ENCODE peak calls at places on chromosomes 4 and X, in six cellular contexts. One of them, this sample, is unnamed.

GRCh38 chrX:109847257-109848187 is 114.5 kb upstream of the ACSL4 start:
- DNase-seq in psoas muscle: no peak
- DNase-seq in left ventricle myocardium inferior: no peak
- DNase-seq in mucosa of descending colon: no peak
- DNase-seq in upper lobe of left lung: peak
- DNase-seq in spleen: no peak
- DNase-seq in this sample: no peak

GRCh38 chr4:109313168-109314133 is 11.0 kb upstream of the COL25A1 start:
- DNase-seq in psoas muscle: no peak
- DNase-seq in mucosa of descending colon: no peak
- DNase-seq in left ventricle myocardium inferior: no peak
- DNase-seq in upper lobe of left lung: no peak
- DNase-seq in spleen: no peak
- DNase-seq in this sample: no peak

GRCh38 chrX:3451566-3451965 is 105.1 kb upstream of the MXRA5 start:
- DNase-seq in mucosa of descending colon: no peak
- DNase-seq in upper lobe of left lung: no peak
- DNase-seq in psoas muscle: no peak
- DNase-seq in left ventricle myocardium inferior: no peak
- DNase-seq in spleen: no peak
- DNase-seq in this sample: no peak

GRCh38 chrX:128365523-128365922 is 313.3 kb upstream of the ACTRT1 start:
- DNase-seq in left ventricle myocardium inferior: no peak
- DNase-seq in upper lobe of left lung: no peak
- DNase-seq in spleen: no peak
- DNase-seq in psoas muscle: no peak
- DNase-seq in mucosa of descending colon: no peak
- DNase-seq in this sample: no peak

GRCh38 chr4:5037553-5038551 is 13.4 kb upstream of the STK32B start:
- DNase-seq in spleen: no peak
- DNase-seq in psoas muscle: no peak
- DNase-seq in upper lobe of left lung: peak
- DNase-seq in left ventricle myocardium inferior: no peak
- DNase-seq in mucosa of descending colon: no peak
- DNase-seq in this sample: no peak

GRCh38 chr4:168639914-168640313 is 143.1 kb downstream of the PALLD start:
- DNase-seq in mucosa of descending colon: no peak
- DNase-seq in psoas muscle: no peak
- DNase-seq in left ventricle myocardium inferior: peak
- DNase-seq in upper lobe of left lung: no peak
- DNase-seq in spleen: no peak
- DNase-seq in this sample: no peak

GRCh38 chr4:56104188-56104587 is 155.4 kb downstream of the CEP135 start:
- DNase-seq in spleen: no peak
- DNase-seq in psoas muscle: no peak
- DNase-seq in left ventricle myocardium inferior: no peak
- DNase-seq in upper lobe of left lung: no peak
- DNase-seq in mucosa of descending colon: no peak
- DNase-seq in this sample: no peak

GRCh38 chrX:56569378-56570061 is 6.1 kb downstream of the UBQLN2 start:
- DNase-seq in left ventricle myocardium inferior: no peak
- DNase-seq in spleen: no peak
- DNase-seq in upper lobe of left lung: no peak
- DNase-seq in psoas muscle: no peak
- DNase-seq in mucosa of descending colon: no peak
- DNase-seq in this sample: no peak

GRCh38 chr4:128159967-128160366 is 98.9 kb downstream of the LARP1B start:
- DNase-seq in spleen: no peak
- DNase-seq in psoas muscle: no peak
- DNase-seq in mucosa of descending colon: no peak
- DNase-seq in upper lobe of left lung: no peak
- DNase-seq in left ventricle myocardium inferior: no peak
- DNase-seq in this sample: peak

GRCh38 chr4:98728433-98728832 is 70.0 kb upstream of the TSPAN5 start:
- DNase-seq in spleen: no peak
- DNase-seq in mucosa of descending colon: no peak
- DNase-seq in left ventricle myocardium inferior: no peak
- DNase-seq in upper lobe of left lung: no peak
- DNase-seq in psoas muscle: no peak
- DNase-seq in this sample: no peak

GRCh38 chrX:135433531-135434257 is 11.9 kb downstream of the SMIM10L2A start:
- DNase-seq in spleen: no peak
- DNase-seq in left ventricle myocardium inferior: no peak
- DNase-seq in mucosa of descending colon: no peak
- DNase-seq in psoas muscle: no peak
- DNase-seq in upper lobe of left lung: no peak
- DNase-seq in this sample: no peak

GRCh38 chr4:68109891-68110290 is 19.8 kb downstream of the TMPRSS11F start:
- DNase-seq in mucosa of descending colon: no peak
- DNase-seq in left ventricle myocardium inferior: no peak
- DNase-seq in upper lobe of left lung: no peak
- DNase-seq in psoas muscle: no peak
- DNase-seq in spleen: no peak
- DNase-seq in this sample: no peak

GRCh38 chr4:159766241-159766640 is 663.4 kb downstream of the RAPGEF2 start:
- DNase-seq in mucosa of descending colon: no peak
- DNase-seq in left ventricle myocardium inferior: no peak
- DNase-seq in spleen: no peak
- DNase-seq in psoas muscle: no peak
- DNase-seq in upper lobe of left lung: no peak
- DNase-seq in this sample: no peak

DNA sequence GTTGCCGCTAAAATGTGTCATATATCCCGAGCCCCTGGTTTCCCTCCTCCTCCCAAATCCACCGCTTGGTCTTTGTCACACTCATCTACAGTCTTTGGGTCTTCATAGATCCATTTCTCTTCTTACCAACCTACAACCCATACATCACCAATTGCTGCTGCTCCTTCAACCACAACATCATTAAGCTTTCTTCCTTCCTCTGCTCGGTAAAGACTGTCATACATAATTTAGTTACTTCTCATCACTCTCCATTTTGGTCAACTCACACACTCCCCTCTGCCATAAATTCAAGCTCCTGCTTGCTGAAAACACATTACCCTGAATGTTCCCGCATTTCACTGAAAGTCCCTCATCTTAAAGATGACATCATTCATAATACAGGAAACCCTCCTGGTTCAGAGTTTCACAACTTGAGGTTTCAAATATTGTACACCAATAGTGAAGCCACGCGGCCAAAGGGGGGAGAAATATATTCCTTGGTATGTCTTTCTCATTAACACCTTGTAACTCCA is 1.7 kb upstream of the DCTD start:
- DNase-seq in psoas muscle: no peak
- DNase-seq in upper lobe of left lung: no peak
- DNase-seq in spleen: no peak
- DNase-seq in left ventricle myocardium inferior: no peak
- DNase-seq in mucosa of descending colon: no peak
- DNase-seq in this sample: no peak
- TF ChIP-seq CTCF in psoas muscle: no peak
- TF ChIP-seq CTCF in upper lobe of left lung: no peak
- TF ChIP-seq CTCF in spleen: no peak
- TF ChIP-seq CTCF in left ventricle myocardium inferior: no peak
- TF ChIP-seq CTCF in mucosa of descending colon: no peak
- TF ChIP-seq CTCF in this sample: no peak

DNA sequence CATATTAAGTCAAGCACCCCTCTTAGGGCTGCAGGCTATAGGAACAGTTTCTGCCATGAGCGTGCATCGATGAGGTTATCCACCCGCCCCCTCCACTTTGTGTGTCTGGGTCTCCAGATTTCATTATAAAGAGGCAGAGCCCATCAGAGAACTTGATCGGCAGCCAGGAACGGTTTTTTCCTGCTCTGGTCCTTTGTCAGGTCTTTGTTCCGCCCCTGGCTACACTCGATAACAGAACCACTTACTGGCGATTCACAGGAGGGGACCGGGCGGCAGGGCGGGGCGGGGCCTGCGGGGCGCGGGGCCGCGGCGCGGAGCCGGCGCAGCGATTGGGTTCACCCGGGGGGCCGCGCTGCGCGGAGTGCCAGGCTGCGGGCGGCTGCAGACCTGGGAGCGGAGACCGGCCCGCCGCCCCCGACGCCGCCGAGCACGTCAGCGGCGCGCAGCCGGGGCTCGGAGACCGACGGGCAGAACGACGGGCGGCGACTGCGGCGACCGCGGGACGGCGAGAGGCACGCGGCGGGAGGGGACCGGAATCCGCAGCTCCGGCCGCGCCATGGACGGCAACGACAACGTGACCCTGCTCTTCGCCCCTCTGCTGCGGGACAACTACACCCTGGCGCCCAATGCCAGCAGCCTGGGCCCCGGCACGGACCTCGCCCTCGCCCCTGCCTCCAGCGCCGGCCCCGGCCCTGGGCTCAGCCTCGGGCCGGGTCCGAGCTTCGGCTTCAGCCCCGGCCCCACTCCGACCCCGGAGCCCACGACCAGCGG is at the start of gene SLC10A4:
- DNase-seq in psoas muscle: no peak
- DNase-seq in spleen: peak
- DNase-seq in upper lobe of left lung: no peak
- DNase-seq in mucosa of descending colon: peak
- DNase-seq in left ventricle myocardium inferior: no peak
- DNase-seq in this sample: no peak
- H3K4me3 ChIP-seq in psoas muscle: peak
- H3K4me3 ChIP-seq in spleen: peak
- H3K4me3 ChIP-seq in upper lobe of left lung: peak
- H3K4me3 ChIP-seq in mucosa of descending colon: no peak
- H3K4me3 ChIP-seq in left ventricle myocardium inferior: peak
- H3K4me3 ChIP-seq in this sample: no peak

DNA sequence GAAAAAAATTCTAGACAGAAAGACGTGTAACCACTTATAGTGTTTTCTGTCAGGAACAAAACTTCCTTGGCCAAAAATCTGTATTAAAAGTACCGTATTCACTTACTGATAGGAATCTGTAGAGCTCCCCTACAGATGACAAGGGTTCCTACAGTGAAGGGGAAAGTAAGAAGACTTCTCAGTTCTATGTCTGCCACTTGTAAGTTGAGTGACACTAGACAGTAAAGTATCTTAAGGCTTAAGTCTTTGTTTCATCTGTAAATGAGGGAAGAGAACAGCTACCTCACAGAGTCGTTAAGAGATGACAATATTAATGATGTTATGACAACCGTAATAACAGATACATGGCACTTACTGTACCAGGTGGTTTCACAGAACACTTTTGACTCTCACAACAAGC is 3.3 kb downstream of the COQ2 start:
- DNase-seq in mucosa of descending colon: no peak
- DNase-seq in upper lobe of left lung: no peak
- DNase-seq in left ventricle myocardium inferior: no peak
- DNase-seq in spleen: no peak
- DNase-seq in psoas muscle: no peak
- DNase-seq in this sample: no peak
- TF ChIP-seq CTCF in mucosa of descending colon: no peak
- TF ChIP-seq CTCF in upper lobe of left lung: no peak
- TF ChIP-seq CTCF in left ventricle myocardium inferior: no peak
- TF ChIP-seq CTCF in spleen: no peak
- TF ChIP-seq CTCF in psoas muscle: no peak
- TF ChIP-seq CTCF in this sample: no peak

DNA sequence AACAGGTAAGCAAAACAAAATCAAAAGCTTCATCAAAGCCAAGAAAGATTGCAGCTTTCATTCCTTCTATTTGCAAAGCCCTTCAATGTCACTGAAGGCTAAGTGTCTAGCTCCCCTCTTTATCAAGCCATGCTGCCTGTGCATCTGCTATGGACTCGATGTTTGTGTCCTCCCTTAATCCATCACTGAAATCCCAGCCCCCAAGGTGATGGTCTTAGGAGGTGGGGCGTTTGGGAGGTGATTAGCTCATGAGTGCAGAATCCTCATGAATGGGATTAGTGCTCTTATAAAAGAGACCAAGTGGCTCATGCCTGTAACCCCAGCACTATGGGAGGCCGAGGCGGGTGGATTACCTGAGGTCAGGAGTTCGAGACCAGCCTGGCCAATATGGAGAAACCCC is 6.9 kb upstream of the TRIM2 start:
- DNase-seq in left ventricle myocardium inferior: no peak
- DNase-seq in psoas muscle: no peak
- DNase-seq in spleen: no peak
- DNase-seq in upper lobe of left lung: no peak
- DNase-seq in mucosa of descending colon: no peak
- DNase-seq in this sample: no peak
- H3K4me3 ChIP-seq in left ventricle myocardium inferior: no peak
- H3K4me3 ChIP-seq in psoas muscle: no peak
- H3K4me3 ChIP-seq in spleen: no peak
- H3K4me3 ChIP-seq in upper lobe of left lung: no peak
- H3K4me3 ChIP-seq in mucosa of descending colon: no peak
- H3K4me3 ChIP-seq in this sample: no peak

GRCh38 chr4:155959417-155959816 is 5.8 kb upstream of the CTSO start:
- DNase-seq in upper lobe of left lung: no peak
- DNase-seq in left ventricle myocardium inferior: no peak
- DNase-seq in psoas muscle: no peak
- DNase-seq in mucosa of descending colon: no peak
- DNase-seq in spleen: no peak
- DNase-seq in this sample: no peak

GRCh38 chr4:155964016-155964891 is 10.6 kb upstream of the CTSO start:
- DNase-seq in mucosa of descending colon: no peak
- DNase-seq in spleen: no peak
- DNase-seq in upper lobe of left lung: no peak
- DNase-seq in psoas muscle: no peak
- DNase-seq in left ventricle myocardium inferior: no peak
- DNase-seq in this sample: no peak

GRCh38 chr4:155962697-155963096 is 9.0 kb upstream of the CTSO start:
- DNase-seq in psoas muscle: no peak
- DNase-seq in left ventricle myocardium inferior: no peak
- DNase-seq in mucosa of descending colon: no peak
- DNase-seq in spleen: no peak
- DNase-seq in upper lobe of left lung: no peak
- DNase-seq in this sample: no peak

GRCh38 chr4:155961575-155961974 is 7.9 kb upstream of the CTSO start:
- DNase-seq in upper lobe of left lung: no peak
- DNase-seq in psoas muscle: no peak
- DNase-seq in left ventricle myocardium inferior: no peak
- DNase-seq in spleen: no peak
- DNase-seq in mucosa of descending colon: no peak
- DNase-seq in this sample: no peak

GRCh38 chr4:155960522-155960921 is 6.9 kb upstream of the CTSO start:
- DNase-seq in spleen: no peak
- DNase-seq in upper lobe of left lung: no peak
- DNase-seq in mucosa of descending colon: no peak
- DNase-seq in psoas muscle: no peak
- DNase-seq in left ventricle myocardium inferior: no peak
- DNase-seq in this sample: no peak
- TF ChIP-seq CTCF in spleen: no peak
- TF ChIP-seq CTCF in upper lobe of left lung: no peak
- TF ChIP-seq CTCF in mucosa of descending colon: no peak
- TF ChIP-seq CTCF in psoas muscle: no peak
- TF ChIP-seq CTCF in left ventricle myocardium inferior: no peak
- TF ChIP-seq CTCF in this sample: no peak

GRCh38 chr4:183908284-183908683 is 3.2 kb downstream of the STOX2 start:
- DNase-seq in upper lobe of left lung: no peak
- DNase-seq in spleen: no peak
- DNase-seq in psoas muscle: no peak
- DNase-seq in left ventricle myocardium inferior: no peak
- DNase-seq in mucosa of descending colon: no peak
- DNase-seq in this sample: no peak
- H3K4me3 ChIP-seq in upper lobe of left lung: no peak
- H3K4me3 ChIP-seq in spleen: no peak
- H3K4me3 ChIP-seq in psoas muscle: no peak
- H3K4me3 ChIP-seq in left ventricle myocardium inferior: peak
- H3K4me3 ChIP-seq in mucosa of descending colon: no peak
- H3K4me3 ChIP-seq in this sample: no peak

This sample was measured in LNCaP clone FGC.